ENCODE peak calls at places on chromosomes 16 and 17, in nine cellular contexts. Y is A549; S is dorsolateral prefrontal cortex; I is testis; N is H1; B is tibial artery; A is upper lobe of right lung; Q is ovary; L is CD4-positive, CD25-positive, alpha-beta regulatory T cell. C is an unnamed sample.

GRCh38 chr16:50247906-50248608 is 18.3 kb upstream of the ADCY7 start:
- DNase-seq in Y (no peak), S (no peak), I (no peak), N (no peak), B (no peak), A (no peak), Q (no peak), L (no peak), C (no peak)

GRCh38 chr17:2362016-2362415 is 24.7 kb downstream of the SGSM2 start:
- DNase-seq in Y (no peak), S (no peak), I (no peak), N (no peak), B (no peak), A (no peak), Q (no peak), L (no peak), C (no peak)

GRCh38 chr16:12507366-12507765 is 296.3 kb downstream of the CPPED1 start:
- DNase-seq in Y (no peak), S (no peak), I (no peak), N (no peak), B (no peak), A (no peak), Q (no peak), L (no peak), C (no peak)

GRCh38 chr16:87288753-87289362 is 28.3 kb downstream of the C16orf95 start:
- DNase-seq in Y (no peak), S (no peak), I (no peak), N (no peak), B (no peak), A (no peak), Q (no peak), L (no peak), C (no peak)

GRCh38 chr17:61794792-61795191 is 68.5 kb downstream of the BRIP1 start:
- DNase-seq in Y (no peak), S (no peak), I (no peak), N (no peak), B (no peak), A (no peak), Q (no peak), L (no peak), C (no peak)

GRCh38 chr16:77171750-77172635 is 19.0 kb upstream of the MON1B start:
- DNase-seq in Y (peak; percentile 70), S (no peak), I (peak; percentile 62), N (no peak), B (no peak), A (no peak), Q (no peak), L (peak; percentile 49), C (peak; percentile 48)

GRCh38 chr17:40915721-40916256 is 21.7 kb downstream of the KRT23 start:
- DNase-seq in Y (peak; percentile 60), S (no peak), I (no peak), N (no peak), B (no peak), A (no peak), Q (no peak), L (no peak), C (no peak)

GRCh38 chr17:8941980-8942617 is 23.4 kb downstream of the PIK3R5 start:
- DNase-seq in Y (no peak), S (no peak), I (no peak), N (no peak), B (no peak), A (no peak), Q (no peak), L (no peak), C (peak; percentile 50)

GRCh38 chr17:61386251-61386650 is 13.4 kb upstream of the TBX2 start:
- DNase-seq in Y (no peak), S (no peak), I (no peak), N (no peak), B (no peak), A (no peak), Q (no peak), L (no peak), C (no peak)

GRCh38 chr17:72706396-72706981 is 386.0 kb downstream of the SLC39A11 start:
- DNase-seq in Y (peak; percentile 97), S (no peak), I (no peak), N (no peak), B (no peak), A (no peak), Q (no peak), L (no peak), C (no peak)

GRCh38 chr17:6392609-6393367 is 42.1 kb downstream of the AIPL1 start:
- DNase-seq in Y (no peak), S (no peak), I (no peak), N (no peak), B (peak; percentile 21), A (no peak), Q (no peak), L (no peak), C (no peak)

GRCh38 chr17:27339836-27340550 is 46.1 kb downstream of the WSB1 start:
- DNase-seq in Y (peak; percentile 88), S (no peak), I (no peak), N (no peak), B (peak; percentile 33), A (no peak), Q (no peak), L (no peak), C (peak; percentile 28)

GRCh38 chr16:19001788-19002187 is 18.1 kb downstream of the TMC7 start:
- DNase-seq in Y (peak; percentile 78), S (no peak), I (no peak), N (no peak), B (peak; percentile 69), A (no peak), Q (no peak), L (no peak), C (peak; percentile 83)

GRCh38 chr17:57579245-57579644 is 165.9 kb downstream of the CCDC182 start:
- DNase-seq in Y (no peak), S (no peak), I (no peak), N (no peak), B (no peak), A (no peak), Q (no peak), L (no peak), C (no peak)

GRCh38 chr16:85286970-85287814 is 174.9 kb upstream of the CIBAR2 start:
- DNase-seq in Y (no peak), S (peak; percentile 76), I (no peak), N (no peak), B (peak; percentile 83), A (no peak), Q (no peak), L (no peak), C (no peak)

GRCh38 chr17:76543482-76544122 is 3.8 kb downstream of the PRCD start:
- DNase-seq in Y (no peak), S (no peak), I (no peak), N (no peak), B (peak; percentile 60), A (no peak), Q (no peak), L (no peak), C (no peak)
- H3K4me3 ChIP-seq in Y (no peak overlapping the region), S (peak overlapping the region; percentile 47), I (no peak overlapping the region), N (no peak overlapping the region), B (no peak overlapping the region), A (no peak overlapping the region), Q (no peak overlapping the region), L (no peak overlapping the region), C (no peak overlapping the region)

DNA sequence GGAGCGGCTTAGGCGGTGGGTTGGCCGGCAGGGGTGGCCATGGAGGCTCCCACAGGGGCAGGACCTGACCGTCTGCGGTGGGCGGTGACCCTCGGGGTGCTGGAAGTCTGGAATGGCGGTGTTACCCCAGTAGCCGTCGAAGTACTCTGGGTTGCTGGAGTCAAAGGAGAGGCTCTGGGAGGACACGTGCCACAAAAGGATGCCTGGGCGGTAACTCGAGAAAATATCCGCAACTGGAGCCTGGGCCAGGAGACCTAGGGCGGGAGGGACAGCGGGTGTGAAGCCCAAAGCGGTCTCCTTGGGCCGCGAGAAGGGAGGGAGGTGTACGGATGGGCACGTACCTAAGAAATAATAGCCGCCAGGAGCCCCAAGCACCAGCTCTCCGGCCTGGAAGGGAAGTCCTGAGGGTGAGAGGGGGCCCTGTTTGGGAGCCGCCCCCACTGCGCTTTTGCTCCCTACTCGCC is 4.6 kb downstream of the ITGA2B start:
- DNase-seq in Y (no peak), S (no peak), I (no peak), N (peak; percentile 81), B (no peak), A (no peak), Q (no peak), L (no peak), C (no peak)
- H3K4me3 ChIP-seq in Y (peak overlapping the region; percentile 54), S (peak overlapping the region; percentile 69), I (peak overlapping the region; percentile 52), N (peak overlapping the region; percentile 74), B (peak overlapping the region; percentile 55), A (peak overlapping the region; percentile 45), Q (peak overlapping the region; percentile 53), L (no peak overlapping the region), C (peak overlapping the region; percentile 61)

DNA sequence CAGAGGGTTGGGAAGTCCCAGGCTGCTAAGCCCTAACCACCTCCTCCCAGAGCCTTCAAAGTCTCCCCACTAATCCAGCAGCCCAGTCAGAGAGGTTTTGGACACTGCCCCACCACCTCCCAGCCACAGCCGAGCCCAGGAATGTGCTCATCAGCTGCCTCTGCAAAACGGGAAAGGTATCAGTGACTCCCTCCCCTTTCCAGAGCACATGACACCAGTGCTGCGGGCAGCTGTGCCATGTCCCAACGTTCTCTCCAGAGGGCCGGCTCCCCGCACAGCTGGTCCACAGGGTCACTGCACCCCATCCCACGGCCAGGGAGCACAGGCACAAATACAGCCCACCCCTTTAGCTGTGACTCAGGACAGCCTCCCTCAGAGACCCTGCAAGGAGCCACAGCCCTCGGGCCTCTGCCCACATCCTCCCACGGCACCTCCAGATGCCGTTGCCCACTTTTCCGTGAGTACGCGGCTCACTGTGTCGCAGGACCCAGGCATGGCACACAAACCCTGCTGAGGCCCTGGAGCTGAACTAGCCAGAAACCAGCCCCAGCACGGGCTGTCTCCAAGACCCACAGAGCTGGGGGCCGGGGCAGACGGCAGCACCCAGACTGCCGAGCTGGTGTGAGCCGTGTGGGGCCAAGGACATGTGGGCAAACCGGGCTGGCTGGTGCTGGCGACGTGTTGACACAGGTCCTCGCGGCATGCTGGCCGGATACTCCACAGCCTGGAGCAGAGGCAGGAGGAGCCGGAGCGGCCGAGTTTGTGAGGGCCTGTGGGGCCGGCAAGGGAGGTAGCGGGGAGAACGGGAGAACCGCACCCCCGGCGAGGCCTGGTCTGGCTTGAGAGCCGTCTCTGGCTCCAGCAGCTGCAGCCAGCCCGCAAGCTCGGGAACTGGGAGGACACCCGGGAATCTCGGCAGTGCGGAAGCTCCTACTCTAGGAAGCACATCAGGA is 6.3 kb upstream of the PPP1R27 start:
- DNase-seq in Y (no peak), S (no peak), I (no peak), N (no peak), B (no peak), A (no peak), Q (no peak), L (no peak), C (no peak)
- H3K4me3 ChIP-seq in Y (no peak overlapping the region), S (no peak overlapping the region), I (no peak overlapping the region), N (no peak overlapping the region), B (no peak overlapping the region), A (no peak overlapping the region), Q (no peak overlapping the region), L (no peak overlapping the region), C (no peak overlapping the region)

DNA sequence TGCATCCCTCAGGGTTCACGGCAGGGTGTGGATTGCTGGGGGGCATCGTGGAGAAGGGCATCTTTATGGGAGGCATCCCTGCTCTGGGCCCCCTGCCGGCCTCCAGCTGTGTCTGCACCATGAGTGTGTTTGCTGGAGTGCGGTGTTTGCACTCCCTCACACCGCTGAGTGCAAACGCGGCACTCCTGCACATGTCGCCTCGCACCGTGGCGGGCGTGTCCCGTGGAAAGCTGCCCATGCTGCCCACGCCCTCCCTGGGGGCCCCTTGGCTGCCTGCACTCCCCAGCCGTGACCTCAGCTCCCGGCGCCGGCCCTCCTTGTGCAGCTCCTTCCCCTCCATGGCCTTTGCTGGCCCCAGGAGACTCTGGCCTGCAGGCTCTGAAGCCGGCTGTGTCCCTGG is 74.6 kb upstream of the ZNF750 start:
- DNase-seq in Y (no peak), S (no peak), I (no peak), N (no peak), B (no peak), A (peak; percentile 78), Q (no peak), L (no peak), C (no peak)
- H3K4me3 ChIP-seq in Y (no peak overlapping the region), S (no peak overlapping the region), I (no peak overlapping the region), N (no peak overlapping the region), B (no peak overlapping the region), A (no peak overlapping the region), Q (no peak overlapping the region), L (no peak overlapping the region), C (no peak overlapping the region)

C was measured in Jurkat, Clone E6-1.